ENCODE peak calls at places on chromosomes 3 and 15, in six cellular contexts. R is transverse colon, B is HFF-Myc, Y is BJ, T is mucosa of descending colon, F is Panc1. V is an unnamed sample.

GRCh38 chr3:28542351-28542750 is 193.7 kb upstream of the AZI2 start:
- DNase-seq in F (no peak), Y (no peak), B (no peak), R (no peak), T (no peak), V (no peak)

GRCh38 chr3:55364426-55364825 is 122.7 kb downstream of the WNT5A start:
- DNase-seq in B (no peak), Y (peak), T (no peak), R (no peak), F (no peak), V (no peak)

GRCh38 chr15:60095711-60096110 is 91.6 kb downstream of the FOXB1 start:
- DNase-seq in Y (no peak), T (no peak), B (no peak), F (no peak), R (no peak), V (no peak)

GRCh38 chr3:126540342-126540849 is 16.4 kb downstream of the CHST13 start:
- DNase-seq in Y (peak), T (no peak), F (peak), R (peak), B (peak), V (peak)

GRCh38 chr15:22895465-22896190 is 57.2 kb downstream of the NIPA2 start:
- DNase-seq in R (peak), Y (no peak), B (no peak), F (peak), T (peak), V (no peak)

GRCh38 chr3:100105536-100105935 is 8.8 kb downstream of the FILIP1L start:
- DNase-seq in T (no peak), F (no peak), Y (no peak), B (no peak), R (no peak), V (no peak)

GRCh38 chr3:33884204-33884561 is 85.8 kb downstream of the PDCD6IP start:
- DNase-seq in R (no peak), T (no peak), Y (no peak), B (peak), F (no peak), V (no peak)

GRCh38 chr15:67521770-67522568 is 1.0 kb downstream of the C15orf61 start:
- DNase-seq in F (no peak), R (no peak), Y (no peak), B (peak), T (no peak), V (no peak)

GRCh38 chr3:13054705-13055285 is 18.4 kb downstream of the IQSEC1 start:
- DNase-seq in B (no peak), Y (no peak), F (no peak), T (no peak), R (no peak), V (no peak)

GRCh38 chr3:109132801-109133473 is 3.6 kb upstream of the C3orf85 start:
- DNase-seq in B (no peak), F (no peak), Y (no peak), R (peak), T (no peak), V (no peak)

GRCh38 chr3:23611737-23612295 is 193.9 kb upstream of the UBE2E1 start:
- DNase-seq in F (no peak), T (peak), Y (no peak), R (peak), B (no peak), V (peak)

GRCh38 chr3:61936344-61936937 is 375.1 kb downstream of the PTPRG start:
- DNase-seq in B (no peak), T (peak), Y (no peak), F (peak), R (peak), V (no peak)

GRCh38 chr3:99848433-99848832 is 30.8 kb downstream of the CMSS1 start:
- DNase-seq in T (no peak), B (no peak), R (no peak), Y (no peak), F (no peak), V (no peak)

GRCh38 chr3:49158108-49158709 is 7.9 kb downstream of the CCDC71 start:
- DNase-seq in Y (no peak), F (no peak), T (peak), B (no peak), R (peak), V (peak)

GRCh38 chr15:99435138-99435695 is 130.6 kb upstream of the MEF2A start:
- DNase-seq in Y (no peak), F (no peak), B (no peak), T (peak), R (peak), V (no peak)

GRCh38 chr3:5145120-5145519 is 23.0 kb downstream of the ARL8B start:
- DNase-seq in Y (no peak), T (no peak), R (no peak), B (no peak), F (no peak), V (no peak)

GRCh38 chr15:79122943-79123342 is 32.4 kb upstream of the RASGRF1 start:
- DNase-seq in R (no peak), T (no peak), Y (no peak), B (no peak), F (no peak), V (no peak)

GRCh38 chr3:8996681-8997121 is 33.4 kb upstream of the RAD18 start:
- DNase-seq in Y (peak), T (no peak), B (no peak), R (no peak), F (no peak), V (no peak)

GRCh38 chr15:101181349-101181748 is 70.5 kb downstream of the CHSY1 start:
- DNase-seq in R (no peak), B (no peak), T (no peak), Y (no peak), F (no peak), V (no peak)

GRCh38 chr15:85414495-85414894 is 34.1 kb downstream of the AKAP13 start:
- DNase-seq in F (no peak), Y (no peak), B (no peak), R (no peak), T (no peak), V (no peak)

GRCh38 chr3:42853739-42854302 is 21.9 kb downstream of the CYP8B1 start:
- DNase-seq in T (no peak), F (no peak), B (no peak), Y (no peak), R (no peak), V (no peak)

GRCh38 chr3:134627831-134628230 is 23.0 kb downstream of the KY start:
- DNase-seq in R (no peak), B (no peak), T (no peak), Y (no peak), F (no peak), V (no peak)

GRCh38 chr15:66772967-66773873 is 71.2 kb downstream of the SMAD6 start:
- DNase-seq in B (no peak), F (no peak), Y (no peak), R (peak), T (peak), V (no peak)

GRCh38 chr3:15860014-15860934 is 62.5 kb upstream of the ANKRD28 start:
- DNase-seq in B (peak), F (no peak), Y (no peak), R (peak), T (peak), V (peak)

GRCh38 chr15:68843425-68844311 is 23.0 kb upstream of the ANP32A start:
- DNase-seq in Y (no peak), R (peak), B (no peak), T (peak), F (no peak), V (no peak)

GRCh38 chr3:9168230-9168629 is 81.2 kb downstream of the SRGAP3 start:
- DNase-seq in B (no peak), Y (no peak), F (no peak), R (peak), T (no peak), V (no peak)

GRCh38 chr3:182124187-182124586 is 412.5 kb downstream of the SOX2 start:
- DNase-seq in F (no peak), Y (no peak), T (no peak), B (no peak), R (no peak), V (no peak)

GRCh38 chr15:71114066-71114680 is 1.1 kb upstream of the THSD4 start:
- DNase-seq in Y (no peak), B (no peak), T (no peak), F (no peak), R (no peak), V (no peak)

GRCh38 chr3:106333911-106334618 is 465.3 kb upstream of the CBLB start:
- DNase-seq in B (no peak), Y (no peak), T (no peak), F (no peak), R (no peak), V (no peak)

GRCh38 chr15:44726568-44727461 is 9.5 kb upstream of the TRIM69 start:
- DNase-seq in T (no peak), B (peak), F (peak), R (peak), Y (peak), V (no peak)

GRCh38 chr15:40847225-40847961 is 3.5 kb downstream of the SPINT1 start:
- DNase-seq in Y (no peak), B (no peak), F (no peak), R (peak), T (peak), V (peak)

GRCh38 chr3:167941234-167941995 is 154.3 kb downstream of the GOLIM4 start:
- DNase-seq in R (peak), Y (peak), B (peak), T (no peak), F (no peak), V (peak)

GRCh38 chr3:115784739-115785571 is 161.6 kb downstream of the GAP43 start:
- DNase-seq in F (no peak), Y (peak), T (no peak), R (no peak), B (peak), V (no peak)

GRCh38 chr3:192042116-192042515 is 581.2 kb downstream of the PYDC2 start:
- DNase-seq in R (no peak), Y (no peak), F (no peak), B (no peak), T (no peak), V (no peak)

GRCh38 chr15:83092309-83092976 is 15.0 kb upstream of the TM6SF1 start:
- DNase-seq in T (no peak), B (no peak), F (no peak), R (peak), Y (no peak), V (no peak)

GRCh38 chr15:96330064-96330449 is 443 bp upstream of the NR2F2 start:
- DNase-seq in T (no peak), F (no peak), Y (no peak), B (no peak), R (peak), V (no peak)

GRCh38 chr3:135239485-135239884 is 444.4 kb downstream of the EPHB1 start:
- DNase-seq in B (no peak), F (no peak), Y (no peak), R (no peak), T (no peak), V (no peak)

GRCh38 chr3:122952509-122952908 is 75.1 kb downstream of the SEMA5B start:
- DNase-seq in B (no peak), Y (no peak), R (no peak), F (no peak), T (no peak), V (no peak)

GRCh38 chr3:46881819-46882376 is 4.4 kb downstream of the PTH1R start:
- DNase-seq in T (no peak), R (peak), F (no peak), B (no peak), Y (no peak), V (no peak)

GRCh38 chr3:46884427-46884826 is 6.9 kb downstream of the PTH1R start:
- DNase-seq in Y (no peak), T (no peak), F (no peak), R (no peak), B (no peak), V (no peak)

GRCh38 chr3:46884929-46885328 is 7.4 kb downstream of the PTH1R start:
- DNase-seq in F (no peak), R (no peak), B (no peak), Y (no peak), T (no peak), V (no peak)

GRCh38 chr3:46882377-46883015 is 5.0 kb downstream of the PTH1R start:
- DNase-seq in B (no peak), R (no peak), T (no peak), F (no peak), Y (no peak), V (no peak)

GRCh38 chr3:46883252-46884185 is 6.0 kb downstream of the PTH1R start:
- DNase-seq in Y (no peak), R (no peak), B (no peak), T (no peak), F (no peak), V (no peak)
- H3K4me3 ChIP-seq in Y (peak), R (peak), B (peak), T (no peak), F (no peak), V (peak)

DNA sequence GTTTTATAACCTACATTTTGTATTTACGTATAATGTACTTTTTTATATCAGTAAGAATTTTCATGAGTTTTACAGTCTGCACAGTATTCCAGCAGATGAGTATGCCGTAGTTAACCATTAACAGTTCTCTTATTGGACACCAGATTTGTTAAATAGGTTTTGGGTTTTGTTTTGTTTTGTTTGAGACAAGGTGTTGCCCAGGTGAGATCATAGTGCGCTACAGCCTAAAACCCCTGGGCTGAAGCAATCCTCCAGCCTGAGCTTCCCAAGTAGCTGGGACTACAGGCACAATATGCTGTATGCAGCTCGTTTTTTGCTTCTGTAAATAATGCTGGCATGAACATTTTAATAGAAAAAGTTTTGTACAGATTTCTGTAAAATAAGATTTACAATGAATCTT is 88.6 kb upstream of the CHD2 start:
- DNase-seq in F (no peak), T (peak), Y (no peak), B (no peak), R (peak), V (no peak)
- H3K4me3 ChIP-seq in F (peak), T (no peak), Y (no peak), B (no peak), R (peak), V (no peak)

GRCh38 chr3:114121996-114122709 is 56.7 kb downstream of the DRD3 start:
- DNase-seq in T (no peak), R (no peak), B (no peak), Y (peak), F (no peak), V (peak)

GRCh38 chr3:114119776-114120175 is 59.1 kb downstream of the DRD3 start:
- DNase-seq in T (no peak), B (no peak), R (no peak), Y (no peak), F (no peak), V (no peak)

GRCh38 chr3:114115151-114115550 is 58.6 kb downstream of the QTRT2 start:
- DNase-seq in F (no peak), T (no peak), Y (no peak), R (no peak), B (no peak), V (no peak)

GRCh38 chr3:114120211-114120610 is 58.6 kb downstream of the DRD3 start:
- DNase-seq in R (no peak), Y (no peak), B (no peak), F (no peak), T (no peak), V (no peak)
- H3K4me3 ChIP-seq in R (no peak), Y (no peak), B (no peak), F (no peak), T (no peak), V (no peak)

GRCh38 chr3:10428393-10429091 is 76.8 kb downstream of the ATP2B2 start:
- DNase-seq in R (no peak), B (no peak), T (no peak), F (no peak), Y (no peak), V (no peak)
- H3K4me3 ChIP-seq in R (no peak), B (no peak), T (no peak), F (no peak), Y (no peak), V (no peak)

DNA sequence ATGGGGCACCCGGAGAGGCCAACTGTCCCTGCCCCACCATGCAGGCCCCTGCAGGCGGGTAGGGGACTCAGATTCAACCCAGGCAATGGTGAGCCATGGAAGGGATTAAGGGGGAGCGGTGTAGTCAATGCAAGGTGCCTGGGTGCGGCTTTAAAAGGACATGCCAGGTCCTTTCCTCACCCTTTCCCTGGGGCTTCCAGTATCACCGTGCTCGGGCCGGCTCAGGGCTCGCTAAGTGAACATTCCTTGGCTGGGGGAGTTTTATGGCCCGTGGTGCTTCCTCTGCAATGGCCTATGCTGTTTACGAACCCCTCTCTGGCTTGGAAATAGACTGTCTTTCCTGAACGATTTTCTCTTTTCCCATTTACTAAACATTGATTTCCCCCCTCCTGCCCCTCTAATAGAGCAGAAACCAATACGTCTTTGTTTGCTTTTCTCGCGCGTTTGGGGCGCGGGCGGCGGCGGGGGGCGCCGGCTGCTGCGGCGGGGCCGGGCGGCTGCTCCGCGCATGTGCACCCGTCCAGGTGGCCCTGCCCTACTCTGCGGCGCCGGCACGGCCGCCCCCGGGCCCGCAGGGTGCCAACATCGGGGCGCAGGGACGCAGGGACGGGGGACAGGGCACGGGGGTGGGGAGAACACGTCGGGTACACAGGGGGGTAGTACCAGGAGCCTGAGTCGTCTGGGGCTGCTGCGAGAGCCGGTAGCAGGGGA is 26.7 kb upstream of the CACNA2D2 start:
- DNase-seq in Y (no peak), B (no peak), F (no peak), T (no peak), R (no peak), V (no peak)
- H3K4me3 ChIP-seq in Y (no peak), B (no peak), F (no peak), T (no peak), R (peak), V (no peak)

V was measured in lung.